ENCODE peak calls at places on chromosomes 1 and 21, in nine cellular contexts. E is naive thymus-derived CD4-positive, alpha-beta T cell; M is HT-29; Y is stimulated activated CD8-positive, alpha-beta memory T cell treated with anti-CD3 and anti-CD28 coated beads, Interleukin-7, amount 100 ng/mL, for 48 hours; O is PC-9; P is activated gamma-delta T cell treated with Interleukin-2 at 50 U/mL for 16 hours; K is NCI-H1048; T is activated CD4-positive, alpha-beta T cell treated with anti-CD3 and anti-CD28 coated beads, Interleukin-2, amount 50 U/mL, for 1 hour; J is NCI-H446. V is an unnamed sample.

GRCh38 chr1:226798427-226799411 is 59.6 kb upstream of the ITPKB start:
- DNase-seq in E (peak; percentile 24), M (no peak), Y (peak; percentile 76), O (no peak), P (peak; percentile 61), K (no peak), T (peak; percentile 63), J (no peak), V (peak; percentile 63)

GRCh38 chr1:3001471-3002348 is 19.6 kb upstream of the ACTRT2 start:
- DNase-seq in E (no peak), M (no peak), Y (no peak), O (no peak), P (no peak), K (no peak), T (no peak), J (no peak), V (no peak)

GRCh38 chr1:42321731-42322130 is 13.3 kb downstream of the FOXJ3 start:
- DNase-seq in E (no peak), M (no peak), Y (no peak), O (no peak), P (no peak), K (no peak), T (no peak), J (no peak), V (no peak)

GRCh38 chr1:10932088-10932487 is 80.4 kb upstream of the TARDBP start:
- DNase-seq in E (no peak), M (no peak), Y (peak; percentile 40), O (no peak), P (no peak), K (no peak), T (no peak), J (no peak), V (peak; percentile 19)

GRCh38 chr1:67700220-67700619 is 15.2 kb downstream of the GADD45A start:
- DNase-seq in E (no peak), M (no peak), Y (no peak), O (no peak), P (no peak), K (no peak), T (no peak), J (no peak), V (no peak)

GRCh38 chr1:7669559-7670208 is 101.4 kb upstream of the VAMP3 start:
- DNase-seq in E (peak; percentile 40), M (peak; percentile 59), Y (peak; percentile 39), O (no peak), P (peak; percentile 58), K (no peak), T (peak; percentile 57), J (peak; percentile 72), V (peak; percentile 20)

GRCh38 chr1:33515112-33515511 is 42.7 kb downstream of the ZSCAN20 start:
- DNase-seq in E (no peak), M (no peak), Y (no peak), O (no peak), P (no peak), K (no peak), T (no peak), J (no peak), V (no peak)

GRCh38 chr1:92310185-92310597 is 11.3 kb downstream of the RPAP2 start:
- DNase-seq in E (no peak), M (peak; percentile 47), Y (no peak), O (peak; percentile 45), P (no peak), K (no peak), T (no peak), J (peak; percentile 51), V (no peak)

GRCh38 chr1:47934243-47934805 is 62.9 kb downstream of the TRABD2B start:
- DNase-seq in E (no peak), M (no peak), Y (no peak), O (no peak), P (no peak), K (no peak), T (no peak), J (no peak), V (no peak)

GRCh38 chr1:111193712-111194480 is 6.5 kb downstream of the DENND2D start:
- DNase-seq in E (no peak), M (peak; percentile 47), Y (no peak), O (no peak), P (no peak), K (no peak), T (no peak), J (no peak), V (no peak)

GRCh38 chr1:116131170-116131569 is 20.0 kb downstream of the MAB21L3 start:
- DNase-seq in E (no peak), M (no peak), Y (no peak), O (no peak), P (no peak), K (no peak), T (no peak), J (no peak), V (no peak)

GRCh38 chr1:177142791-177143382 is 21.6 kb downstream of the ASTN1 start:
- DNase-seq in E (no peak), M (no peak), Y (no peak), O (no peak), P (no peak), K (no peak), T (no peak), J (no peak), V (no peak)

GRCh38 chr1:197770243-197770642 is 5.0 kb downstream of the DENND1B start:
- DNase-seq in E (no peak), M (no peak), Y (no peak), O (no peak), P (no peak), K (no peak), T (no peak), J (no peak), V (no peak)

GRCh38 chr1:208304193-208304712 is 60.1 kb upstream of the PLXNA2 start:
- DNase-seq in E (no peak), M (no peak), Y (no peak), O (no peak), P (no peak), K (no peak), T (no peak), J (no peak), V (no peak)

GRCh38 chr21:32414579-32415358 is 2.3 kb downstream of the EVA1C start:
- DNase-seq in E (no peak), M (peak; percentile 31), Y (no peak), O (no peak), P (no peak), K (no peak), T (no peak), J (no peak), V (no peak)

GRCh38 chr21:35738342-35738961 is 321.9 kb downstream of the SETD4 start:
- DNase-seq in E (no peak), M (no peak), Y (no peak), O (no peak), P (no peak), K (no peak), T (no peak), J (no peak), V (no peak)

GRCh38 chr1:53132176-53132575 is 10.3 kb downstream of the SLC1A7 start:
- DNase-seq in E (no peak), M (no peak), Y (no peak), O (no peak), P (no peak), K (no peak), T (no peak), J (no peak), V (no peak)

V was measured in activated T-helper 1 cell treated with anti-CD3 and anti-CD28 coated beads, Interleukin-12 subunit alpha, Interleukin-12 subunit beta, Interleukin-2, Interleukin-4 antibody, amounts not matched to agents 30 ng/mL and 10 ng/mL and 1 ng/mL, durations not matched to agents 14 hours and 24 hours and 36 hours.